ENCODE peak calls at places on chromosomes 2 and 18, in eight cellular contexts. U is effector memory CD4-positive, alpha-beta T cell; B is HAP-1; H is CD8-positive, alpha-beta memory T cell; Y is mammary epithelial cell; P is transverse colon; Q is MM.1S; A is left ventricle myocardium inferior. K is an unnamed sample. For H3K4me1, the result is how much of the 10 kb centered on the place peaks cover.

GRCh38 chr2:229408356-229408755 is 137.3 kb upstream of the PID1 start:
- DNase-seq in Y (peak), B (no peak), Q (no peak), A (no peak), H (no peak), U (no peak), P (peak), K (no peak)

GRCh38 chr2:144372484-144373195 is 147.3 kb downstream of the ZEB2 start:
- DNase-seq in Q (no peak), A (peak), U (no peak), P (peak), B (no peak), Y (no peak), H (no peak), K (no peak)

GRCh38 chr2:12704378-12704777 is 12.4 kb upstream of the TRIB2 start:
- DNase-seq in U (no peak), Y (no peak), P (no peak), A (no peak), Q (no peak), B (no peak), H (no peak), K (no peak)

GRCh38 chr2:233686967-233687366 is 5.3 kb downstream of the UGT1A7 start:
- DNase-seq in H (no peak), U (no peak), P (no peak), B (no peak), Q (no peak), A (no peak), Y (no peak), K (no peak)

GRCh38 chr2:222730346-222731065 is 59.0 kb downstream of the MOGAT1 start:
- DNase-seq in A (no peak), Q (peak), Y (no peak), H (no peak), P (no peak), B (peak), U (no peak), K (peak)

GRCh38 chr18:74596959-74597661 is 560 bp upstream of the ZNF407 start:
- DNase-seq in H (no peak), Y (no peak), A (peak), P (peak), Q (peak), U (peak), B (peak), K (peak)

GRCh38 chr2:128547667-128548066 is 229.0 kb upstream of the HS6ST1 start:
- DNase-seq in P (no peak), B (no peak), H (no peak), A (no peak), Q (no peak), Y (no peak), U (no peak), K (no peak)

GRCh38 chr2:226564667-226565066 is 235.0 kb downstream of the IRS1 start:
- DNase-seq in U (no peak), A (no peak), Y (peak), Q (peak), P (no peak), H (no peak), B (no peak), K (no peak)

GRCh38 chr2:145752091-145752806 is 1232.3 kb upstream of the ZEB2 start:
- DNase-seq in A (no peak), B (peak), Y (peak), Q (peak), P (no peak), U (no peak), H (no peak), K (no peak)

GRCh38 chr2:202608142-202608852 is 26.5 kb upstream of the FAM117B start:
- DNase-seq in Y (no peak), A (no peak), Q (no peak), H (no peak), P (no peak), U (no peak), B (no peak), K (no peak)

GRCh38 chr18:23565916-23566547 is 20.3 kb downstream of the NPC1 start:
- DNase-seq in B (no peak), A (no peak), Q (no peak), H (no peak), Y (peak), U (no peak), P (no peak), K (no peak)

GRCh38 chr18:11883153-11883552 is 25.0 kb downstream of the MPPE1 start:
- DNase-seq in Q (no peak), A (no peak), P (no peak), Y (no peak), B (no peak), H (no peak), U (no peak), K (no peak)

GRCh38 chr2:237591021-237591370 is 462 bp upstream of the RAB17 start:
- DNase-seq in Q (no peak), B (no peak), A (no peak), U (no peak), Y (peak), H (no peak), P (peak), K (no peak)

GRCh38 chr2:28716265-28716865 is 35.3 kb upstream of the PPP1CB start:
- DNase-seq in Y (peak), Q (no peak), B (no peak), U (no peak), A (no peak), H (no peak), P (peak), K (no peak)

GRCh38 chr2:37623971-37624897 is 47.2 kb downstream of the CDC42EP3 start:
- DNase-seq in U (no peak), P (no peak), B (no peak), A (no peak), Y (peak), Q (no peak), H (no peak), K (no peak)

GRCh38 chr2:44441200-44441599 is 79.5 kb downstream of the CAMKMT start:
- DNase-seq in Y (peak), A (no peak), B (no peak), U (no peak), Q (no peak), H (no peak), P (no peak), K (no peak)

GRCh38 chr2:119366161-119366648 is 429 bp downstream of the C2orf76 start:
- DNase-seq in P (peak), B (no peak), U (no peak), H (no peak), Q (peak), Y (no peak), A (no peak), K (no peak)

GRCh38 chr2:75361486-75361885 is 162.2 kb upstream of the TACR1 start:
- DNase-seq in A (no peak), Q (no peak), P (no peak), B (no peak), H (no peak), Y (no peak), U (no peak), K (no peak)

GRCh38 chr18:46723856-46724415 is 32.9 kb downstream of the ST8SIA5 start:
- DNase-seq in U (no peak), Y (no peak), Q (no peak), P (no peak), A (no peak), B (no peak), H (no peak), K (no peak)

GRCh38 chr2:193869564-193869963 is 1674.8 kb upstream of the TMEFF2 start:
- DNase-seq in P (no peak), A (no peak), B (no peak), Q (peak), Y (no peak), H (no peak), U (no peak), K (no peak)

GRCh38 chr2:220753486-220753885 is 818.6 kb downstream of the EPHA4 start:
- DNase-seq in H (no peak), Q (no peak), P (no peak), Y (no peak), U (no peak), A (no peak), B (no peak), K (no peak)

GRCh38 chr2:1134629-1135028 is 184.0 kb downstream of the SNTG2 start:
- DNase-seq in P (no peak), Q (no peak), U (no peak), H (no peak), A (no peak), Y (no peak), B (no peak), K (no peak)

GRCh38 chr2:53504507-53504906 is 263.1 kb upstream of the CHAC2 start:
- DNase-seq in B (no peak), A (no peak), Q (no peak), H (no peak), P (no peak), U (no peak), Y (no peak), K (no peak)

GRCh38 chr2:53497020-53497419 is 270.6 kb upstream of the CHAC2 start:
- DNase-seq in U (no peak), A (no peak), Q (no peak), Y (no peak), H (no peak), B (no peak), P (no peak), K (no peak)

GRCh38 chr2:53505814-53506213 is 261.8 kb upstream of the CHAC2 start:
- DNase-seq in Q (no peak), U (no peak), P (no peak), Y (no peak), B (no peak), A (no peak), H (no peak), K (no peak)

GRCh38 chr2:53498210-53498609 is 269.4 kb upstream of the CHAC2 start:
- DNase-seq in Y (no peak), Q (no peak), H (no peak), P (no peak), U (no peak), B (no peak), A (no peak), K (no peak)

DNA sequence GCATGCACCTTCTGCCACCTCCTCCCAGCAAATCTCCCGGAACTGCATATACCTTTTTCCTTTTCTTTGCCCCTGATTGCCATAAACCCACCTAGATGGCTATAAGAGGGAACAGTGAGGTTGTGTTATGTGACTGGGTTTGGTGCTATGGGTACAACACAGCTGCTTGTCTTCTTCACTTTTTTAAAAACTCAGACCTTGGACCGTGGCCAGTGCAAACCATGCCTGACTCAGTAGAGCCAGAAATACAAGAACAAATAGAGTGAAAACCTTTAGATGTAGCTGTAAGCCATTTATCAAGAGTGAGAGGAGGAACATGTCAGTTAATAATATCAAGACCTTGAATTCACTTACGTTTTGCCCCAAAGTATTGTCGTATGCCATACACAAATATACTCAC is 267.4 kb upstream of the CHAC2 start:
- DNase-seq in A (no peak), U (no peak), P (no peak), Q (no peak), B (no peak), Y (no peak), H (no peak), K (no peak)
- H3K4me3 ChIP-seq in A (no peak), U (no peak), P (no peak), Q (no peak), B (no peak), Y (no peak), H (no peak), K (no peak)

DNA sequence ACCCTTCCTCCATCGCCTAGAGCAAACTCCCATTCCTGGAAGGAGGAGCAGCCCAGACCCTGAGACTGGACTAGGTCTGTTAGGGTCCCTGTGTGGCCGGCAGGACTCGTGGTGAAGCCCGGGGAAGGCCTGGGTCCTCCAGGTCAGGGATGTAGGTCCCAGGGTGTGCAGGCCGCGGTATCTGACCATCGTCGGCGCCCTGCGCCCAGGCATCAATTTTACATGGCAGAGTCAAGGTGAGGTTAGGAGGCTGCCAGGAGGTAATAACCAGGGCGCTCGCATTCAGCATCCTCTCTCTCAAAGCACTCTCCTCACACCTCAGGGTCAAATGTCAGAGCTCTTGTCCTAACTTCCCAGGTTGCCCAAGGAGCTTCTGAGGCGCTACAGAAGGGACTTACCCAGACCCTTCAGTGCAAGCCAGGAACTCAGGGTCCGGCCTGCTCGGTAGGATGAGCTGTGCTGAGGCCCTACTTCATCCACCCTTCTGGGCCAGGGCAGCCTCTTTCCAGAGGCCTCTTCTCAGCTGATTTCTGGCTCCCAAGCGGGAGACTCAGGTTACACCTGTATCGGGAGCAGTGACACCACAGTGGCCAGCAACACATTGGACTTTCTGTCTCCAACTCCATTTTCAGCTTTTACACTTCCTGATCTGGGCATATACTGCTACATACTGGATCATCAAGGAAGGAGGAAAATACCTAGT is 646 bp downstream of the SH2D6 start:
- DNase-seq in Y (peak), A (no peak), H (no peak), B (no peak), U (no peak), Q (no peak), P (no peak), K (no peak)
- H3K4me1 ChIP-seq in Y (under half), A (under half), H (under half), B (under half), U (under half), Q (under half), P (under half), K (under half)

GRCh38 chr2:130821867-130822266 is 14.8 kb upstream of the ARHGEF4 start:
- DNase-seq in U (no peak), B (no peak), Y (no peak), A (no peak), P (no peak), H (no peak), Q (no peak), K (no peak)

GRCh38 chr2:130818809-130819208 is 17.9 kb upstream of the ARHGEF4 start:
- DNase-seq in B (no peak), U (no peak), H (no peak), A (no peak), Y (no peak), Q (no peak), P (no peak), K (no peak)

GRCh38 chr2:130819226-130819914 is 17.3 kb upstream of the ARHGEF4 start:
- DNase-seq in U (no peak), H (no peak), A (no peak), Q (no peak), B (no peak), P (no peak), Y (no peak), K (no peak)

GRCh38 chr2:130822766-130823165 is 13.9 kb upstream of the ARHGEF4 start:
- DNase-seq in P (no peak), U (no peak), Y (no peak), A (no peak), H (no peak), B (no peak), Q (no peak), K (no peak)

GRCh38 chr2:130819915-130820861 is 16.5 kb upstream of the ARHGEF4 start:
- DNase-seq in B (no peak), Y (no peak), H (no peak), U (no peak), P (no peak), Q (no peak), A (peak), K (no peak)
- H3K4me3 ChIP-seq in B (no peak), Y (no peak), H (no peak), U (no peak), P (no peak), Q (no peak), A (peak), K (no peak)

DNA sequence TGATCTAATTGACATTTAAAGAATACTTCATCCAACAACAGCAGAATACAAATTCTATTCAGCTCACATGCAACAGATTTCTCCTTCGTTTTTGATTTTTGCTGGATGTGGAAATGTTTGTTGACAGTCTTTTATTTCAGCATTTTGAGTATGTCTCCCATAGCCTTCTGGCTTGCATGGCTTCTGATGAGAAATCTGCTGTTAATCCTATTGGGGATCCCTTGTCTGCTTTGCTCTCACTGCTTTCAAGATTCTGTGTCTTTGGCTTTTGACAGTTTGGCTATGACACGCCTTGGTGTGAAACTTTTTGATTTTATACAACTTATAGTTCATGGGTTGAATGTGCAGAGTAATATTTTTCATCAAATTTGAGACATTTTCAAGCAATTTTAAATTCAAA is 44.7 kb downstream of the TRABD2A start:
- DNase-seq in U (no peak), Q (no peak), H (no peak), P (no peak), A (no peak), Y (no peak), B (no peak), K (no peak)
- H3K4me1 ChIP-seq in U (half or more), Q (under half), H (half or more), P (under half), A (under half), Y (under half), B (under half), K (under half)

DNA sequence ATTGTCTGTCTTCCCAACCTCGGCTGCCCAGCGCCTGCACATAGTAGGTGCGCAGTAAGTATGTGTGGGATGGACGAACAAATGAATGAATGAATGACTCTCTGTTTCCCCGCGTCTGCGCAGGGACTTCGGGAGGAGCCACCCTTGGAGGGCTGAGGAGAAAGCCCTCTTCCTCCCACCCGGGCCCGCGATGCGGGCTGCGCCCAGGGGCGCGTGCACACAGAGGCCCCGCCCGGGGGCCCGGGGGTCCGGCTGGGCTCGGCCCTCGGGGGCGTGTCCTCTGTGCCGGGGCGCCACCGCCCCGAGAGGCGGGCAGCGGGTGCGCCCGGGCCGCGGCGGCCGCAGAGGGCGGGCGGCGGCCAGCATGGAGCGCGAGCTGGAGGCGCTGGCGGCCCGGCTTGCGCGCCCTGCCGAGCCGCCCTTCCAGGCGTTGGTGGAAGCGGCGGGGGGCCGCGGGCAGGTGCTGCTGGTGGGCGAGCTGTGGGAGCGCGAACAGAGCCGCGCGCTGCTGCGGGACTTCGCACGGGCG is at the start of gene C2orf72:
- DNase-seq in B (peak), P (no peak), U (no peak), Q (no peak), A (no peak), Y (no peak), H (no peak), K (no peak)
- H3K4me3 ChIP-seq in B (peak), P (peak), U (no peak), Q (no peak), A (peak), Y (no peak), H (no peak), K (no peak)

GRCh38 chr2:109168716-109169115 is 39.7 kb downstream of the SH3RF3 start:
- DNase-seq in H (no peak), A (no peak), Q (no peak), U (no peak), P (no peak), Y (no peak), B (no peak), K (no peak)
- H3K4me1 ChIP-seq in H (under half), A (half or more), Q (under half), U (under half), P (under half), Y (under half), B (under half), K (under half)